ENCODE peak calls at places on chromosomes 12 and 14, in seven cellular contexts. Z, E, I, O, F, G and Y are unnamed samples.
A peak's percentile ranks its signal among the peaks of the same experiment; 100 is the strongest.

GRCh38 chr12:104420868-104421267 is 35.9 kb upstream of the CHST11 start:
- DNase-seq in Z (no peak), E (no peak), I (no peak), O (no peak), F (no peak), G (no peak), Y (no peak)

GRCh38 chr12:10194160-10194559 is 15.3 kb downstream of the TMEM52B start:
- DNase-seq in Z (no peak), E (peak; percentile 26), I (no peak), O (no peak), F (no peak), G (no peak), Y (no peak)

GRCh38 chr12:114692558-114693531 is 8.9 kb upstream of the TBX3 start:
- DNase-seq in Z (no peak), E (peak; percentile 40), I (no peak), O (no peak), F (no peak), G (no peak), Y (no peak)

GRCh38 chr12:119911147-119911546 is 34.0 kb upstream of the CIT start:
- DNase-seq in Z (no peak), E (peak; percentile 16), I (no peak), O (no peak), F (no peak), G (no peak), Y (no peak)

GRCh38 chr12:104462931-104463339 is 6.2 kb downstream of the CHST11 start:
- DNase-seq in Z (no peak), E (no peak), I (no peak), O (no peak), F (no peak), G (no peak), Y (no peak)

GRCh38 chr14:101135796-101136742 is 232.5 kb upstream of the RTL1 start:
- DNase-seq in Z (no peak), E (no peak), I (no peak), O (no peak), F (no peak), G (peak; percentile 35), Y (no peak)

GRCh38 chr12:51270847-51271518 is 768 bp upstream of the SMAGP start:
- DNase-seq in Z (no peak), E (peak; percentile 81), I (peak; percentile 50), O (peak; percentile 74), F (no peak), G (no peak), Y (peak; percentile 59)

GRCh38 chr14:36662543-36663403 is 1.1 kb downstream of the PAX9 start:
- DNase-seq in Z (no peak), E (peak; percentile 45), I (peak; percentile 81), O (no peak), F (no peak), G (no peak), Y (no peak)

GRCh38 chr12:108589028-108589839 is 8.7 kb downstream of the TMEM119 start:
- DNase-seq in Z (no peak), E (peak; percentile 69), I (peak; percentile 90), O (no peak), F (no peak), G (no peak), Y (no peak)

GRCh38 chr12:43004908-43005307 is 415.4 kb upstream of the PRICKLE1 start:
- DNase-seq in Z (no peak), E (no peak), I (peak; percentile 30), O (no peak), F (no peak), G (no peak), Y (no peak)

GRCh38 chr14:95533822-95534221 is 1.0 kb upstream of the GLRX5 start:
- DNase-seq in Z (no peak), E (peak; percentile 13), I (peak; percentile 64), O (no peak), F (no peak), G (no peak), Y (no peak)

GRCh38 chr12:115752913-115753726 is 524.4 kb downstream of the MED13L start:
- DNase-seq in Z (no peak), E (peak; percentile 78), I (peak; percentile 56), O (peak; percentile 21), F (no peak), G (peak; percentile 63), Y (peak; percentile 40)